ENCODE peak calls at places on chromosomes 11 and 22, in eight cellular contexts. X is lung; F is naive thymus-derived CD4-positive, alpha-beta T cell; K is AG04450; O is fibroblast of the aortic adventitia; G is neuronal stem cell; H is heart right ventricle; I is gastrocnemius medialis. E is an unnamed sample.

GRCh38 chr11:112762686-112763048 is 198.6 kb upstream of the NCAM1 start:
- DNase-seq in X (no peak), I (no peak), H (no peak), F (no peak), K (no peak), G (no peak), O (no peak), E (no peak)

GRCh38 chr22:27476729-27477128 is 324.8 kb downstream of the MN1 start:
- DNase-seq in K (no peak), O (peak), H (no peak), X (no peak), I (no peak), G (no peak), F (no peak), E (no peak)

GRCh38 chr22:44689173-44689572 is 12.8 kb upstream of the PRR5 start:
- DNase-seq in H (no peak), F (no peak), X (no peak), K (no peak), I (no peak), G (no peak), O (peak), E (no peak)

GRCh38 chr22:40176921-40177737 is 596 bp upstream of the TNRC6B start:
- DNase-seq in F (peak), H (no peak), O (peak), G (no peak), X (no peak), K (no peak), I (peak), E (no peak)

GRCh38 chr11:84142411-84142810 is 856.2 kb upstream of the CCDC90B start:
- DNase-seq in G (no peak), I (no peak), X (no peak), F (no peak), K (no peak), O (no peak), H (no peak), E (no peak)

GRCh38 chr11:73321342-73322110 is 13.4 kb downstream of the ARHGEF17 start:
- DNase-seq in O (peak), F (no peak), K (no peak), X (no peak), I (no peak), H (peak), G (no peak), E (no peak)

GRCh38 chr22:28297504-28297903 is 378.4 kb upstream of the PITPNB start:
- DNase-seq in X (no peak), H (no peak), F (no peak), I (no peak), O (no peak), K (no peak), G (no peak), E (no peak)

GRCh38 chr11:10109836-10110235 is 184.2 kb downstream of the SBF2 start:
- DNase-seq in H (no peak), K (peak), O (peak), I (no peak), F (no peak), X (no peak), G (no peak), E (no peak)

GRCh38 chr11:107018274-107018901 is at the start of gene GUCY1A2:
- DNase-seq in I (no peak), G (peak), H (peak), F (no peak), X (no peak), K (no peak), O (no peak), E (no peak)

GRCh38 chr11:44600739-44601416 is 35.4 kb downstream of the CD82 start:
- DNase-seq in X (no peak), K (no peak), G (no peak), F (no peak), I (no peak), H (peak), O (no peak), E (no peak)

GRCh38 chr22:26481694-26482093 is 1.9 kb downstream of the HPS4 start:
- DNase-seq in K (no peak), X (no peak), F (no peak), H (no peak), I (no peak), G (no peak), O (no peak), E (no peak)

GRCh38 chr11:78349614-78350013 is 68.0 kb downstream of the GAB2 start:
- DNase-seq in G (no peak), O (peak), K (no peak), X (no peak), I (no peak), F (no peak), H (peak), E (no peak)

GRCh38 chr11:95149659-95150294 is 60.1 kb downstream of the ENDOD1 start:
- DNase-seq in H (peak), F (no peak), X (no peak), O (no peak), G (peak), I (no peak), K (no peak), E (no peak)

GRCh38 chr11:129278586-129279319 is 86.6 kb upstream of the ARHGAP32 start:
- DNase-seq in I (no peak), K (no peak), X (no peak), H (no peak), F (peak), G (peak), O (no peak), E (no peak)

GRCh38 chr22:25447689-25448434 is 116.6 kb upstream of the GRK3 start:
- DNase-seq in K (peak), F (peak), G (peak), I (peak), X (peak), H (peak), O (peak), E (no peak)

GRCh38 chr22:49628351-49629023 is 199.2 kb downstream of the BRD1 start:
- DNase-seq in G (peak), H (no peak), O (no peak), I (no peak), X (no peak), K (no peak), F (no peak), E (no peak)

GRCh38 chr11:1402776-1403620 is 13.3 kb downstream of the BRSK2 start:
- DNase-seq in K (no peak), X (no peak), O (no peak), G (no peak), H (no peak), I (no peak), F (no peak), E (no peak)

GRCh38 chr22:47282366-47282765 is 519.9 kb downstream of the TBC1D22A start:
- DNase-seq in H (no peak), K (no peak), X (no peak), I (no peak), G (no peak), O (no peak), F (no peak), E (no peak)

GRCh38 chr11:71086687-71087258 is 165.6 kb downstream of the SHANK2 start:
- DNase-seq in F (no peak), I (no peak), H (no peak), G (peak), X (no peak), K (no peak), O (peak), E (no peak)

GRCh38 chr11:120392791-120393190 is 56.6 kb downstream of the ARHGEF12 start:
- DNase-seq in G (no peak), F (no peak), O (no peak), K (no peak), I (no peak), H (no peak), X (no peak), E (no peak)

GRCh38 chr22:47872761-47873535 is 1110.5 kb downstream of the TBC1D22A start:
- DNase-seq in I (no peak), X (no peak), O (no peak), F (no peak), H (no peak), G (no peak), K (no peak), E (no peak)

GRCh38 chr11:128022007-128022368 is 565.4 kb downstream of the ETS1 start:
- DNase-seq in I (no peak), F (no peak), O (peak), G (no peak), K (no peak), X (no peak), H (no peak), E (no peak)

GRCh38 chr22:19723165-19723989 is at the start of gene GP1BB:
- DNase-seq in I (no peak), G (no peak), K (no peak), F (peak), H (peak), O (no peak), X (no peak), E (no peak)

GRCh38 chr11:114010931-114011330 is 36.0 kb downstream of the HTR3A start:
- DNase-seq in H (no peak), K (no peak), G (no peak), O (no peak), F (no peak), I (no peak), X (no peak), E (no peak)

GRCh38 chr11:116853461-116854073 is 16.1 kb upstream of the APOA1 start:
- DNase-seq in I (no peak), K (peak), O (peak), F (peak), X (no peak), H (no peak), G (no peak), E (peak)

GRCh38 chr11:14042686-14043440 is 80.3 kb downstream of the SPON1 start:
- DNase-seq in H (no peak), O (peak), X (no peak), F (no peak), K (no peak), I (no peak), G (no peak), E (no peak)

GRCh38 chr11:73140213-73141030 is 1.7 kb downstream of the FCHSD2 start:
- DNase-seq in I (no peak), K (no peak), X (peak), F (no peak), H (peak), G (peak), O (peak), E (no peak)

GRCh38 chr11:2264366-2265011 is 5.9 kb downstream of the ASCL2 start:
- DNase-seq in K (no peak), H (no peak), I (no peak), X (no peak), G (no peak), O (no peak), F (no peak), E (no peak)

GRCh38 chr11:102620858-102621561 is 4.1 kb downstream of the MMP20 start:
- DNase-seq in K (peak), F (no peak), G (no peak), H (no peak), I (no peak), O (peak), X (no peak), E (no peak)

GRCh38 chr11:85048801-85049200 is 578.3 kb downstream of the DLG2 start:
- DNase-seq in X (no peak), I (no peak), O (no peak), H (no peak), G (no peak), F (no peak), K (no peak), E (no peak)

DNA sequence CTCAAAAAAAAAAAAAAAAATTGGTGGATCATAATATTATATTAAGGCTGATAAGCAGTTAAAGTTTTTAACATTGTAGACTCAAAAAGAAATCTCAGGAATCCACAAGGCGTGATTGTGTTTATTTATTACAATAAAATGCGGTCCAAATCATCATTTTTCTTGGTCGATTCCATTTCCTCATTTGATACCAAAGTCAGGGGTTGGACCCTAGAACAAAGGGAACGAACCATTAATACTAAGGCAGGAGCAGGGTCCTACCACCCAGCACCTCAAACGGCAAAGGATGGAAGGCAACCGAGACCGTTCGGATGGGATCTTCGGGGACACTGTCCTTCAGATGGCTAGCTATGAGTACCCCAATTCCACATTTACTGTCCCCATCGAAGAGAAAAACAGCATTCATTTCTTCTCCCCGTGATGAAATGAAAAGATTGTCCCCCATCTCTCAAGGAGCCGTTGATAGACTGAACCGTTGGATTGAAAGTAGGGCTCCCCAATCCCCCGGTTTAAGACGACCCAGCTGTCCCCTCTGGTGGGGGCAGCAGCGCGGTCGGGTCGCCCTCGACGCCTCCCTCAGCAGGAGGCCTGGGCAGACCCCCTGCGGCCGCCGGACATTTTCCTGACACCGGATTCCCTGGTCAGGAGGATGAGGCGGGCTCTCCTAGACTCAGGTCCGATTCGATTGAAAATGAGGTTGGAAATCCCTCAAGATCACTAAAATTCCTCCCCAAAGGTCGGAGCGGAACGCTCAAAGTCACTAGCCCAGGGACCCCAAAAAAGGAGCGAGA is 607 bp downstream of the DMC1 start:
- DNase-seq in K (no peak), H (no peak), X (no peak), F (no peak), G (no peak), I (no peak), O (no peak), E (no peak)
- H3K4me3 ChIP-seq in K (peak), H (peak), X (peak), F (peak), G (peak), I (peak), O (peak), E (peak)

GRCh38 chr11:76801736-76802135 is 18.6 kb downstream of the TSKU start:
- DNase-seq in X (no peak), O (no peak), I (no peak), G (no peak), K (no peak), H (no peak), F (no peak), E (no peak)

GRCh38 chr11:76802621-76803020 is 19.5 kb downstream of the TSKU start:
- DNase-seq in X (peak), F (no peak), I (no peak), O (no peak), H (no peak), G (no peak), K (no peak), E (no peak)

GRCh38 chr11:76803811-76804600 is 20.9 kb downstream of the TSKU start:
- DNase-seq in X (no peak), K (no peak), I (no peak), F (peak), O (peak), H (no peak), G (no peak), E (no peak)

GRCh38 chr11:76802151-76802550 is 19.0 kb downstream of the TSKU start:
- DNase-seq in K (no peak), G (no peak), H (no peak), X (no peak), I (no peak), F (no peak), O (no peak), E (no peak)

GRCh38 chr11:76803023-76803422 is 19.9 kb downstream of the TSKU start:
- DNase-seq in O (peak), H (no peak), G (no peak), K (no peak), F (no peak), I (no peak), X (no peak), E (no peak)
- H3K4me3 ChIP-seq in O (no peak), H (no peak), G (no peak), K (no peak), F (no peak), I (no peak), X (no peak), E (no peak)

GRCh38 chr11:122665882-122666281 is 10.4 kb downstream of the UBASH3B start:
- DNase-seq in O (no peak), X (no peak), K (no peak), G (no peak), F (no peak), I (no peak), H (no peak), E (no peak)
- H3K4me3 ChIP-seq in O (no peak), X (no peak), K (no peak), G (no peak), F (no peak), I (no peak), H (no peak), E (no peak)

GRCh38 chr22:42992092-42992491 is 22.9 kb downstream of the PACSIN2 start:
- DNase-seq in G (no peak), X (no peak), I (no peak), K (no peak), F (no peak), H (no peak), O (no peak), E (no peak)

GRCh38 chr22:42992886-42993479 is 22.0 kb downstream of the PACSIN2 start:
- DNase-seq in I (no peak), K (no peak), H (no peak), X (no peak), O (no peak), F (no peak), G (no peak), E (no peak)

GRCh38 chr22:42994276-42994916 is 20.6 kb downstream of the PACSIN2 start:
- DNase-seq in X (no peak), K (no peak), F (no peak), I (no peak), O (no peak), H (no peak), G (no peak), E (no peak)

GRCh38 chr22:42994917-42995562 is 19.9 kb downstream of the PACSIN2 start:
- DNase-seq in O (peak), H (peak), K (peak), F (no peak), G (no peak), I (peak), X (peak), E (peak)

GRCh38 chr22:42993651-42994275 is 21.2 kb downstream of the PACSIN2 start:
- DNase-seq in I (no peak), G (no peak), X (no peak), K (no peak), H (no peak), F (no peak), O (peak), E (no peak)
- H3K4me3 ChIP-seq in I (no peak), G (no peak), X (no peak), K (peak), H (no peak), F (no peak), O (peak), E (no peak)